ENCODE peak calls at places on chromosomes 7 and 10, in eight cellular contexts. E, J, Y, F, A, N, W and G are unnamed samples.

GRCh38 chr7:139169816-139170215 is 60.3 kb upstream of the ZC3HAV1 start:
- DNase-seq in E (no peak), J (no peak), Y (no peak), F (no peak), A (no peak), N (no peak), W (no peak), G (no peak)

GRCh38 chr7:118057404-118057803 is 126.6 kb upstream of the LSM8 start:
- DNase-seq in E (no peak), J (no peak), Y (no peak), F (no peak), A (no peak), N (no peak), W (no peak), G (no peak)

GRCh38 chr7:55552320-55553086 is 19.8 kb downstream of the VOPP1 start:
- DNase-seq in E (peak), J (no peak), Y (peak), F (no peak), A (no peak), N (no peak), W (no peak), G (no peak)

GRCh38 chr10:131032329-131033165 is 279.0 kb downstream of the TCERG1L start:
- DNase-seq in E (no peak), J (peak), Y (no peak), F (no peak), A (no peak), N (no peak), W (peak), G (no peak)

GRCh38 chr10:60208676-60209269 is 180.9 kb downstream of the ANK3 start:
- DNase-seq in E (no peak), J (no peak), Y (peak), F (peak), A (no peak), N (peak), W (no peak), G (no peak)

GRCh38 chr10:128137877-128138276 is 11.7 kb upstream of the MKI67 start:
- DNase-seq in E (no peak), J (no peak), Y (no peak), F (no peak), A (no peak), N (no peak), W (no peak), G (no peak)

GRCh38 chr10:122495406-122496340 is 34.3 kb downstream of the HTRA1 start:
- DNase-seq in E (no peak), J (no peak), Y (peak), F (peak), A (no peak), N (peak), W (no peak), G (no peak)

GRCh38 chr10:61301560-61301959 is 151.6 kb downstream of the TMEM26 start:
- DNase-seq in E (no peak), J (no peak), Y (peak), F (no peak), A (no peak), N (no peak), W (no peak), G (no peak)

GRCh38 chr7:128059143-128059975 is 28.1 kb upstream of the LRRC4 start:
- DNase-seq in E (no peak), J (no peak), Y (peak), F (no peak), A (no peak), N (no peak), W (no peak), G (no peak)

GRCh38 chr10:43678654-43679053 is 30.0 kb upstream of the ZNF32 start:
- DNase-seq in E (no peak), J (no peak), Y (no peak), F (no peak), A (no peak), N (no peak), W (no peak), G (no peak)

GRCh38 chr10:131617113-131617877 is 283.5 kb upstream of the PPP2R2D start:
- DNase-seq in E (no peak), J (no peak), Y (no peak), F (no peak), A (no peak), N (no peak), W (no peak), G (no peak)

GRCh38 chr7:135775230-135775629 is 26.6 kb upstream of the FAM180A start:
- DNase-seq in E (no peak), J (no peak), Y (peak), F (no peak), A (no peak), N (no peak), W (no peak), G (no peak)

GRCh38 chr7:157675427-157675930 is 338.7 kb downstream of the DNAJB6 start:
- DNase-seq in E (peak), J (peak), Y (no peak), F (no peak), A (no peak), N (no peak), W (peak), G (no peak)

GRCh38 chr7:35969055-35969454 is 168.2 kb downstream of the SEPTIN7 start:
- DNase-seq in E (no peak), J (no peak), Y (no peak), F (no peak), A (no peak), N (no peak), W (no peak), G (no peak)

GRCh38 chr10:127374901-127375300 is 174.2 kb upstream of the NPS start:
- DNase-seq in E (no peak), J (no peak), Y (no peak), F (no peak), A (no peak), N (no peak), W (no peak), G (no peak)

GRCh38 chr10:75788394-75789205 is 357.2 kb downstream of the LRMDA start:
- DNase-seq in E (no peak), J (no peak), Y (peak), F (no peak), A (no peak), N (no peak), W (no peak), G (no peak)

GRCh38 chr10:90788987-90789386 is 68.9 kb downstream of the HTR7 start:
- DNase-seq in E (no peak), J (no peak), Y (no peak), F (no peak), A (no peak), N (no peak), W (no peak), G (no peak)

GRCh38 chr7:95577137-95577536 is 19.2 kb downstream of the PDK4 start:
- DNase-seq in E (no peak), J (no peak), Y (no peak), F (no peak), A (no peak), N (no peak), W (no peak), G (no peak)

GRCh38 chr7:36278767-36279171 is 110.9 kb upstream of the ANLN start:
- DNase-seq in E (no peak), J (peak), Y (peak), F (peak), A (no peak), N (no peak), W (peak), G (peak)

GRCh38 chr7:108299251-108300014 is 156.8 kb downstream of the NRCAM start:
- DNase-seq in E (no peak), J (no peak), Y (peak), F (no peak), A (no peak), N (no peak), W (no peak), G (peak)

GRCh38 chr10:79263951-79264350 is 83.3 kb upstream of the PPIF start:
- DNase-seq in E (no peak), J (no peak), Y (no peak), F (no peak), A (no peak), N (no peak), W (no peak), G (no peak)

GRCh38 chr7:378551-379455 is 88.8 kb downstream of the FOXL3 start:
- DNase-seq in E (peak), J (peak), Y (no peak), F (no peak), A (no peak), N (no peak), W (peak), G (no peak)

GRCh38 chr7:378041-378420 is 88.1 kb downstream of the FOXL3 start:
- DNase-seq in E (peak), J (no peak), Y (no peak), F (no peak), A (no peak), N (no peak), W (no peak), G (no peak)

GRCh38 chr7:380724-381210 is 90.8 kb downstream of the FOXL3 start:
- DNase-seq in E (no peak), J (no peak), Y (no peak), F (no peak), A (no peak), N (no peak), W (peak), G (no peak)

GRCh38 chr7:380226-380550 is 90.2 kb downstream of the FOXL3 start:
- DNase-seq in E (peak), J (no peak), Y (no peak), F (peak), A (no peak), N (no peak), W (no peak), G (no peak)

GRCh38 chr7:379456-380225 is 89.7 kb downstream of the FOXL3 start:
- DNase-seq in E (peak), J (peak), Y (no peak), F (peak), A (no peak), N (no peak), W (peak), G (no peak)
- H3K4me3 ChIP-seq in E (peak), J (peak), Y (no peak), F (no peak), A (no peak), N (no peak), W (peak), G (peak)

GRCh38 chr10:27285093-27285492 is 44.5 kb upstream of the ACBD5 start:
- DNase-seq in E (no peak), J (no peak), Y (peak), F (peak), A (no peak), N (peak), W (no peak), G (no peak)
- TF ChIP-seq CTCF in E (no peak), J (no peak), Y (peak), F (peak), A (no peak), N (peak), W (no peak), G (peak)

DNA sequence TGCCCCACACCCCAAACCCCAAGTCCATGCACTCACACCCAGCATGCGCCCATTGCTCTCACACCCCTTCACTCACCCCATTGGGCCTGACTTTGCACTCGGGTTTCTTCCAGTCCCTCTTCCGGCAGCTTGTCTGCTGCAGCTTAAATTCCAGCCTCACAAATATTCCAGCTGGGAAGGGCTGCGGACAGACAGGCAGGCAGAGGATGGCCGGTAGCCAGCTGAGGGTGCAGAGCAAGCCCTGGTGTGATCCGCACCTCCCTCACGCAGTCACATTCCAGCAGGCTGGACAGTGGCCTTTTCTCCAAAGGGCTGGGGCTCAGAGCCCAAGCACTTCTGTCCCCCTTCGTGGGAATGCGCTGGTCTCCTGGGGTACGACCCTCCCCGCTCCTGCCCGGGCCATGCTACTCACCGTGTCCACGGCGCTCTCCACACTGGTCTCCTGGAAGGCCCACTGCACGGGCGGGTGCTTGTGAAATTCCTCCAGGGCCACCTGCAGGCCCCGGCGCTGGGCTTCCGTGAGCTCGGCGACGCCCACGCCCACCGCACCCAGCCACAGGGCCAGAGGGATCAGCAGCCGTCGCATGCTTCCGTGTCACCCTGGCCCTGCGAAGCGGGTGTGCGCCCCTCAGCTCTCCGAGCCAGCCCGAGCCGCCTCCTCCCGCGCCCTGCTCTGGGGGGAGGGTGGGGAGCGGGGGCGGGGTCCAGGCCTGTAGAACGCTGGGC is 1.2 kb downstream of the RARRES2 start:
- DNase-seq in E (no peak), J (peak), Y (peak), F (peak), A (no peak), N (no peak), W (no peak), G (no peak)
- H3K4me3 ChIP-seq in E (peak), J (peak), Y (peak), F (no peak), A (no peak), N (no peak), W (peak), G (peak)

DNA sequence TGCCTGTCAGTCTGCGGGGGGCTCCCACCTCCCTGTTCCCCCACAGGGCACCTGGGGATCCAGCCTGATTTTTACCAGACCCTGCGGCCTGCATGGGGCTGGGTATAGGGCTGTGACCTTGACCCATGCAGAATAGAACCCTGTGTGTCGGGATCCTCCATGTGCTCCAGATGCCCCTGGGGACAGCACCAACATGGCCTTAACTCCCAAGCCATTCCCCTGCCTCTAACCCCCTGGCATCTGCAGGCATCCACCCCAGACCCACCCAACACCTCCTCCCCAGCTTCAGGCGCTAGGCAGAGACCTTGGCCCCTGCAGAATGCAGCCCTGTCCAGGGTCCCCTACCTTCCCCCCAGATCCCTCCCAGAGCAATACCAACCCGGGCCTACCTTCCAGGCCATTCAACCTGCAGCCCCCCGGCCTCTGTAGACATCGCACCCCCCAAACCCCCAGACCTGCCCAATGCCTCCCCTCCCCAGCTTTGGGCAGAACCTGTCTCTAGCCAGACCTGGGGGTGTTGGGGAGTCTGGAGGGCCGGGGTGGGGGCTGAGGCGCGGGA is 770 bp upstream of the ELN start:
- DNase-seq in E (no peak), J (no peak), Y (no peak), F (no peak), A (no peak), N (no peak), W (no peak), G (no peak)
- TF ChIP-seq CTCF in E (no peak), J (no peak), Y (no peak), F (no peak), A (no peak), N (no peak), W (no peak), G (no peak)

DNA sequence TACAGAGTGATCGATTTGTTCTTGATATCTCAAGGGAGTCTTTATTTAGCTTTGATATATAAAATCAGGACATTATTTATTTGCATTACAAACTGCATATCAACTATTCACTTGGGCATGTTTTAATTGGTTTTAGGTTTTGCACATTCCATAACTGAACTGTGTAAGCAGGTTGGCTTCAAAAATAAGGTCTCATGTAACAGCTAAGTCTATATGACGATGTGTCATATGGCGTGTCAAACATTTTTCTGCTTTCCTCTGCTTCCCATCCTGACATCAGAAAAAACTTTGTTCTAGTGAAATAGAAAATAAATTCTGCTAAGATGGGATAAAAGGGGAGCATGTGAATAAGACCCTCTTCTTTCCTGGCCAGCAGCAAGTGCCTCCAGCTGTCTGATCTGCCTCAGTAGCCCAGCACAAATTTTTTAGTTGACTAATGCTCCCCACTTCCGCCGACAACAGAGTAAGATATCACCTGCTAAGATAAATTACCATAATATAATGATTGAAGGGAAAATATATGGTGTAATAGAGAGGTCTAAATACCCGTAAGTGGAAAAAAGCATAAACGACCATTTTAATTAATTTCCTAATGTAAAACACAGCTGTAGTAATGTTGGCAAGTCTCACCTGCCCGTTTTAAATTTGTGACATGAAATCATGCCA is 180.5 kb downstream of the TAX1BP1 start:
- DNase-seq in E (no peak), J (no peak), Y (no peak), F (no peak), A (no peak), N (no peak), W (no peak), G (no peak)
- H3K4me3 ChIP-seq in E (no peak), J (no peak), Y (no peak), F (no peak), A (no peak), N (no peak), W (no peak), G (no peak)

DNA sequence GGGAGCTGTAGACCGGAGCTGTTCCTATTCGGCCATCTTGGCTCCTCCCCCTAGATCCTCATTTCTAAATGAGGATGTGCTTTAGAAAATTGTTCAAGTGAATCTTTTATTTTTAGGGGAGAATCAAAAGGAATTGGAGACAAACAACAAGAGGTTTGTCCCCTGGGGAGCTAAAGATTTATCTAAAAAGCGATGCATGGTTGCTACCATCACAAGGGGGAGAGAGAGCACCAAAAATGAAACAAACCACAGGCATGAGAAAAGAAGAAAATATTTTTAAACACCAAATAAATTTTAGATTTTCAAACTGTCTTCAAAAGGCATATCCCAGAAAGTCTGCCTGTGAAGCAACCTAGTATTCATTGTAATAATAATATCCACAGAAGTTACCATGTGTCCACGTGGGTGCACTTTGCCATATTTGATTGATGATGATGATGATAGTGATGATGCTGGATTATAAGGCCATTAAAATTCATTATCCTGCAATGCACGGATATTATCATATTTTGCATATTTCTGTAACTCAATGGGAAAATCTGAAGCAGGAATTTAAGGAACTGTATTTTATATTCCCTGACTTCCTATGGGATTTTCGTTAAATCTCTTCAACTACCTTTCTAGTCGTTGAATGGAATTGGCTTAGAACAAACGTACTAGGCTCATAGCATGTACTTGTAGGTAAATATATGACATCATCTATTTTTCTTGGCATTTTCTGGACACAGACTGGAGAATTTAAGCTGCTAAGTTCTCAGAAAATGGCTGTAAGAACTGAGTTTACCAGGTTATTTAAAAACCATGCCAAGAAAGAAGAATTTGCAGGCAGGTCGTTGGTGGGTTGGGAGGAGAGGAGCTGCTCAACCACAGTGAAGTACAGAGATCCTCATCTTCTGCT is 171.6 kb downstream of the WDR37 start:
- DNase-seq in E (no peak), J (no peak), Y (no peak), F (no peak), A (no peak), N (no peak), W (no peak), G (no peak)
- TF ChIP-seq CTCF in E (peak), J (no peak), Y (no peak), F (no peak), A (no peak), N (no peak), W (no peak), G (no peak)